ENCODE peak calls at places on chromosomes 4 and X, in nine cellular contexts. U is GM23248; R is naive thymus-derived CD4-positive, alpha-beta T cell; Q is ascending aorta; D is suprapubic skin; S is adrenal gland; N is fibroblast of lung; L is uterus; F is psoas muscle. V is an unnamed sample.
A peak's percentile ranks its signal among the peaks of the same experiment; 100 is the strongest.

GRCh38 chr4:80305466-80305865 is 30.1 kb upstream of the CFAP299 start:
- DNase-seq in L (no peak), Q (no peak), R (no peak), S (no peak), N (no peak), U (peak; percentile 91), D (no peak), F (no peak), V (no peak)

GRCh38 chrX:55801811-55802210 is 84.3 kb downstream of the RRAGB start:
- DNase-seq in Q (no peak), N (no peak), F (no peak), R (no peak), D (no peak), U (no peak), L (no peak), S (no peak), V (no peak)

GRCh38 chr4:141432000-141432712 is 204.2 kb upstream of the IL15 start:
- DNase-seq in S (no peak), R (no peak), Q (no peak), N (peak; percentile 22), D (no peak), F (no peak), U (peak; percentile 25), L (no peak), V (no peak)

GRCh38 chr4:2787230-2788100 is 5.4 kb upstream of the SH3BP2 start:
- DNase-seq in N (no peak), D (peak; percentile 79), R (peak; percentile 51), F (peak; percentile 63), L (no peak), U (no peak), Q (no peak), S (peak; percentile 42), V (no peak)

GRCh38 chrX:63754141-63754859 is 30.7 kb downstream of the ARHGEF9 start:
- DNase-seq in R (peak; percentile 39), F (no peak), N (peak; percentile 16), Q (no peak), U (peak; percentile 59), L (no peak), S (no peak), D (peak; percentile 55), V (no peak)

GRCh38 chr4:102217345-102217744 is 127.9 kb downstream of the SLC39A8 start:
- DNase-seq in D (no peak), Q (no peak), R (no peak), L (no peak), U (no peak), S (no peak), F (no peak), N (no peak), V (no peak)

GRCh38 chrX:17442898-17443297 is 67.9 kb downstream of the NHS start:
- DNase-seq in L (no peak), U (peak; percentile 60), F (no peak), S (no peak), D (no peak), R (no peak), Q (no peak), N (no peak), V (no peak)

GRCh38 chrX:48826135-48826875 is at the start of gene ERAS:
- DNase-seq in D (no peak), Q (no peak), N (no peak), L (no peak), F (no peak), U (no peak), S (no peak), R (no peak), V (no peak)

GRCh38 chrX:128816919-128817318 is 706.4 kb downstream of the SMARCA1 start:
- DNase-seq in U (no peak), R (no peak), Q (no peak), S (no peak), L (no peak), F (no peak), N (no peak), D (no peak), V (peak; percentile 5)

GRCh38 chr4:153117554-153117953 is 86.7 kb upstream of the TRIM2 start:
- DNase-seq in U (no peak), F (no peak), Q (no peak), N (no peak), S (no peak), D (no peak), L (no peak), R (no peak), V (no peak)

GRCh38 chr4:82247171-82247570 is 126.6 kb downstream of the HNRNPD start:
- DNase-seq in F (no peak), D (no peak), R (no peak), Q (no peak), S (no peak), L (no peak), N (no peak), U (no peak), V (no peak)

GRCh38 chrX:55326985-55327384 is 62.3 kb upstream of the PAGE3 start:
- DNase-seq in S (no peak), F (no peak), R (no peak), Q (no peak), D (no peak), U (no peak), N (no peak), L (peak; percentile 31), V (no peak)

GRCh38 chr4:106818764-106819163 is 217.3 kb downstream of the DKK2 start:
- DNase-seq in R (no peak), F (no peak), D (no peak), S (no peak), L (no peak), U (peak; percentile 18), Q (no peak), N (peak; percentile 2), V (no peak)

GRCh38 chr4:14168919-14169318 is 541.4 kb upstream of the BOD1L1 start:
- DNase-seq in N (peak; percentile 82), L (peak; percentile 14), S (peak; percentile 83), Q (no peak), U (peak; percentile 94), R (no peak), F (no peak), D (no peak), V (no peak)

GRCh38 chrX:71183341-71183740 is 38.7 kb downstream of the NLGN3 start:
- DNase-seq in Q (no peak), L (no peak), N (no peak), S (no peak), R (no peak), U (no peak), F (no peak), D (no peak), V (peak; percentile 50)

GRCh38 chrX:71181910-71182799 is 37.5 kb downstream of the NLGN3 start:
- DNase-seq in Q (peak; percentile 92), F (peak; percentile 90), L (peak; percentile 90), R (peak; percentile 80), S (peak; percentile 90), D (peak; percentile 89), U (peak; percentile 95), N (peak; percentile 98), V (peak; percentile 99)

GRCh38 chrX:71184092-71184491 is 38.9 kb upstream of the GJB1 start:
- DNase-seq in N (no peak), D (no peak), F (no peak), R (no peak), Q (no peak), S (no peak), U (no peak), L (no peak), V (no peak)

GRCh38 chrX:71178908-71179307 is 34.3 kb downstream of the NLGN3 start:
- DNase-seq in S (peak; percentile 77), Q (peak; percentile 67), L (peak; percentile 64), N (peak; percentile 74), U (peak; percentile 74), D (no peak), R (peak; percentile 42), F (no peak), V (peak; percentile 78)

DNA sequence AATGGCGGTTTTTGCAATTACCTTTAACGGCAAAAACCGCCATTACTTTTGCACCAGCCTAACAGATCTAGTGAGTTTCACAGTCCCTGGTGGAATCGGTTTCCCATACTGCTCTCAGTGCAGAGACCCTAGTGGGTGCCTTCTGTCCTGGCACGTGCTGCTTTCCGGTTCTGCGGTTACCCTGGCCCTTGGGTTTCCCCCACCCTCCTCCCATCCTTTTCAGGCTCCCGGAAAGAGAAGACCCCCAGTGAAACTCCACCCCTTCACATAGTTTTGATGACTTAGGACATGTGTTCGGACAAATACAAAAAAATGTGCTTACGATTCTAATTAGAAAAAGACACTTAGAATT is 36.9 kb downstream of the NLGN3 start:
- DNase-seq in L (no peak), F (no peak), N (no peak), S (peak; percentile 47), Q (no peak), U (peak; percentile 28), R (no peak), D (no peak), V (peak; percentile 45)
- H3K4me3 ChIP-seq in L (peak overlapping the region; percentile 26), F (peak overlapping the region; percentile 67), N (peak overlapping the region; percentile 37), S (no peak overlapping the region), Q (peak overlapping the region; percentile 45), U (peak overlapping the region; percentile 86), R (peak overlapping the region; percentile 85), D (peak overlapping the region; percentile 50), V (peak overlapping the region; percentile 32)

GRCh38 chr4:1038948-1039492 is 27.6 kb downstream of the FGFRL1 start:
- DNase-seq in L (no peak), N (no peak), U (no peak), F (no peak), S (no peak), R (no peak), Q (no peak), D (no peak), V (no peak)
- H3K4me1 ChIP-seq in L (peaks cover 4% of the 10 kb centered on the region), N (peaks cover 16% of the 10 kb centered on the region), U (peaks cover 43% of the 10 kb centered on the region), F (no peaks in the 10 kb centered on the region), S (peaks cover 3% of the 10 kb centered on the region), R (no peaks in the 10 kb centered on the region), Q (peaks cover 77% of the 10 kb centered on the region), D (peaks cover 68% of the 10 kb centered on the region), V (peaks cover 11% of the 10 kb centered on the region)

GRCh38 chr4:33386761-33387160 is 2666.6 kb downstream of the PCDH7 start:
- DNase-seq in R (no peak), S (no peak), Q (no peak), U (peak; percentile 1), L (no peak), F (no peak), N (no peak), D (no peak), V (no peak)
- H3K9me3 ChIP-seq in R (peaks cover 11% of the 10 kb centered on the region), S (peaks cover 7% of the 10 kb centered on the region), Q (peaks cover 6% of the 10 kb centered on the region), U (no peaks in the 10 kb centered on the region), L (no peaks in the 10 kb centered on the region), F (no peaks in the 10 kb centered on the region), N (no peaks in the 10 kb centered on the region), D (peaks cover 10% of the 10 kb centered on the region), V (no peaks in the 10 kb centered on the region)

DNA sequence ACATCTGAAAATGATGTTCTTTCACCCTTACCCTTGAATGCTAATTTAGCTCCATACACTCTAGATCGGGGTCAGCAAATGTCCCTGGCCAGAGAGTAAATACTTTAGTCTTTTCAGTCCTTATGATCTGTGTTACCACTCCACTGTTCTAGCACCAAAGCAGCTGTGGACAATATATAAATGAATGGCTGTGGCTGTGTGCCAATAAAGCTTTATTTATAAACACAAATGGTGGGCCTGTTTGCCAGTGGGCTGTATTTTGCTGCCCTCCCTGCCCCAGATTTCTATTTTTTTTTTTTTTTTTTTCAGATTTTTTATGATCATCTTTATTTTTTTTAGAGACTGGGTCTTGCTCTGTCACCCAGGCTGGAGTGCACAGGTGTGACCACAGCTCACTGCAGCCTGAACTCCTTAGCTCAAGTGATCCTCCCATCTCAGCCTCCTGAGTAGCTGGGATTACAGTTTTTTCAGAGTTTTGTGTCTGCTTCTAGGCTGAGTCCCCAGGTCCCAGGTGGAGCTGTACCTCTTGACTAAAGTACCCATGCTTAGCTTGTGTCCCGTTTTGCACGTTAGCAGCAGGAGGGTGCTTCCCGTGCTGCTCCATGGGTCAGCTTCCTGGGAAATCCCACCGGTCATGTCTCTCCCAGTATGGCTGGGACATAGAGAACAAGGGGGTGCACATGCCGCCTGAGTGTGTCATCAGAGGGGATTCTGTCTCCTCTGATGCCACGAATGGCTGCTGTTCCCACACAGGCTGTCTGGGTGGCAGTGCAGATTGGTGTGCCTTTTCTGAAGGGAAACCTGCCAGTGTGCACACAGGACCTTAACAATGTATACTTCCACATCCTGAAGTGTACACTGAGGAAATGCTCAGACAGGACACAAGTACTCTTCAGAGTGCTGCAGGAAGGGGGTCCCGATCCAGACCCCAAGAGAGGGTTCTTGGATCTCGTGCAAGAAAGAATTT is 16.0 kb upstream of the GRPEL1 start:
- DNase-seq in L (no peak), R (no peak), D (no peak), N (no peak), F (no peak), U (no peak), S (no peak), Q (no peak), V (no peak)
- H3K4me3 ChIP-seq in L (no peak overlapping the region), R (no peak overlapping the region), D (peak overlapping the region; percentile 13), N (no peak overlapping the region), F (peak overlapping the region; percentile 22), U (no peak overlapping the region), S (no peak overlapping the region), Q (peak overlapping the region; percentile 26), V (peak overlapping the region; percentile 19)

V was measured in HAP-1.